ENCODE peak calls at places on chromosomes 13 and 19, in five cellular contexts. I, H, E, D and R are unnamed samples.

GRCh38 chr19:39413269-39413902 is 917 bp downstream of the PLEKHG2 start:
- DNase-seq in I (no peak), H (peak), E (no peak), D (no peak), R (peak)

GRCh38 chr13:110339263-110339662 is 32.2 kb downstream of the COL4A2 start:
- DNase-seq in I (no peak), H (no peak), E (no peak), D (no peak), R (no peak)

GRCh38 chr13:103104340-103104739 is 38.1 kb upstream of the SLC10A2 start:
- DNase-seq in I (no peak), H (no peak), E (no peak), D (no peak), R (no peak)

GRCh38 chr13:110309159-110309476 is 2.0 kb downstream of the COL4A2 start:
- DNase-seq in I (no peak), H (no peak), E (no peak), D (no peak), R (no peak)

GRCh38 chr13:98947925-98948324 is 29.9 kb downstream of the DOCK9 start:
- DNase-seq in I (no peak), H (no peak), E (no peak), D (no peak), R (no peak)

GRCh38 chr13:99922631-99923404 is 48.7 kb downstream of the ZIC5 start:
- DNase-seq in I (no peak), H (no peak), E (no peak), D (peak), R (no peak)

GRCh38 chr19:8196271-8196908 is 12.8 kb upstream of the CERS4 start:
- DNase-seq in I (no peak), H (no peak), E (no peak), D (no peak), R (no peak)

GRCh38 chr13:105213512-105213911 is 1322.0 kb downstream of the EFNB2 start:
- DNase-seq in I (no peak), H (no peak), E (peak), D (no peak), R (peak)

GRCh38 chr13:97502691-97503090 is 68.7 kb downstream of the RAP2A start:
- DNase-seq in I (no peak), H (no peak), E (no peak), D (no peak), R (no peak)

GRCh38 chr19:19342086-19343015 is 21.7 kb downstream of the MAU2 start:
- DNase-seq in I (peak), H (peak), E (peak), D (peak), R (no peak)

GRCh38 chr19:17765069-17765618 is 13.9 kb downstream of the FCHO1 start:
- DNase-seq in I (no peak), H (no peak), E (no peak), D (no peak), R (no peak)

GRCh38 chr19:48638831-48639381 is 1.7 kb upstream of the DBP start:
- DNase-seq in I (no peak), H (no peak), E (no peak), D (no peak), R (peak)

GRCh38 chr13:106471957-106472543 is 63.4 kb downstream of the EFNB2 start:
- DNase-seq in I (peak), H (peak), E (peak), D (no peak), R (no peak)

GRCh38 chr19:48329167-48329891 is 4.0 kb downstream of the EMP3 start:
- DNase-seq in I (peak), H (peak), E (peak), D (no peak), R (peak)

GRCh38 chr13:22836475-22836874 is 344.3 kb upstream of the SGCG start:
- DNase-seq in I (no peak), H (no peak), E (no peak), D (no peak), R (no peak)

GRCh38 chr13:95385808-95386207 is 84.6 kb upstream of the ABCC4 start:
- DNase-seq in I (no peak), H (no peak), E (no peak), D (no peak), R (no peak)

GRCh38 chr13:40982772-40983171 is 36.3 kb downstream of the ELF1 start:
- DNase-seq in I (no peak), H (peak), E (peak), D (peak), R (peak)

GRCh38 chr19:32873560-32873959 is 4.0 kb upstream of the SLC7A9 start:
- DNase-seq in I (no peak), H (no peak), E (no peak), D (no peak), R (no peak)

GRCh38 chr13:106033634-106034033 is 501.8 kb downstream of the EFNB2 start:
- DNase-seq in I (peak), H (no peak), E (no peak), D (no peak), R (no peak)

GRCh38 chr19:1513492-1514294 is 874 bp upstream of the ADAMTSL5 start:
- DNase-seq in I (peak), H (peak), E (peak), D (no peak), R (peak)

GRCh38 chr19:51172223-51172622 is 30.1 kb downstream of the SIGLEC7 start:
- DNase-seq in I (no peak), H (no peak), E (no peak), D (no peak), R (no peak)

GRCh38 chr19:31348416-31349159 is 648 bp downstream of the TSHZ3 start:
- DNase-seq in I (no peak), H (peak), E (peak), D (no peak), R (peak)

GRCh38 chr19:46115396-46116109 is 8.9 kb downstream of the IGFL3 start:
- DNase-seq in I (peak), H (peak), E (peak), D (no peak), R (no peak)

GRCh38 chr13:75285310-75285709 is 196.7 kb downstream of the TBC1D4 start:
- DNase-seq in I (no peak), H (no peak), E (no peak), D (no peak), R (no peak)

GRCh38 chr13:38641164-38641948 is 45.5 kb upstream of the FREM2 start:
- DNase-seq in I (no peak), H (no peak), E (no peak), D (no peak), R (no peak)

GRCh38 chr19:28492616-28493015 is 720.3 kb downstream of the UQCRFS1 start:
- DNase-seq in I (no peak), H (no peak), E (no peak), D (no peak), R (no peak)

GRCh38 chr19:50912727-50913716 is 1.8 kb upstream of the KLK4 start:
- DNase-seq in I (no peak), H (no peak), E (no peak), D (no peak), R (no peak)

GRCh38 chr19:15251010-15251748 is 18.9 kb upstream of the EPHX3 start:
- DNase-seq in I (peak), H (peak), E (no peak), D (no peak), R (no peak)

GRCh38 chr19:56972291-56972914 is 131.9 kb upstream of the PEG3 start:
- DNase-seq in I (no peak), H (no peak), E (no peak), D (no peak), R (no peak)

GRCh38 chr13:34127523-34127922 is 309.6 kb downstream of the RFC3 start:
- DNase-seq in I (no peak), H (no peak), E (no peak), D (no peak), R (no peak)

GRCh38 chr19:29587518-29587986 is 18.5 kb upstream of the POP4 start:
- DNase-seq in I (peak), H (no peak), E (peak), D (no peak), R (peak)

GRCh38 chr19:34365463-34366401 is 736 bp downstream of the GPI start:
- DNase-seq in I (no peak), H (peak), E (peak), D (peak), R (peak)

GRCh38 chr19:45615795-45616708 is 14.0 kb upstream of the GPR4 start:
- DNase-seq in I (peak), H (peak), E (peak), D (peak), R (peak)